ENCODE peak calls at places on chromosomes 5 and 9, in seven cellular contexts. J is activated CD4-positive, alpha-beta T cell treated with anti-CD3 and anti-CD28 coated beads, Interleukin-2, amount 50 U/mL, for 1 hour; T is AG04450; H is stimulated activated naive CD4-positive, alpha-beta T cell treated with Interleukin-2 at 50 U/mL for 16 hours; Y is heart left ventricle; Z is stimulated activated naive CD8-positive, alpha-beta T cell treated with anti-CD3 and anti-CD28 coated beads, Interleukin-15, Interleukin-2, amounts not matched to agents 100 U/mL and 50 U/mL, for 24 hours; A is NCI-H1092 treated with DMSO at 0.1 percent for 48 hours. Q is an unnamed sample.

GRCh38 chr9:102845847-102846246 is 149.3 kb upstream of the CYLC2 start:
- DNase-seq in J (no peak), T (no peak), H (no peak), Y (no peak), Z (no peak), A (no peak), Q (no peak)

GRCh38 chr5:150561571-150562295 is 53.8 kb downstream of the NDST1 start:
- DNase-seq in J (no peak), T (no peak), H (no peak), Y (no peak), Z (no peak), A (no peak), Q (no peak)

GRCh38 chr9:22108581-22109370 is 99.7 kb upstream of the CDKN2B start:
- DNase-seq in J (no peak), T (no peak), H (no peak), Y (no peak), Z (no peak), A (no peak), Q (no peak)

GRCh38 chr5:116750626-116751188 is 176.1 kb upstream of the SEMA6A start:
- DNase-seq in J (no peak), T (no peak), H (no peak), Y (no peak), Z (no peak), A (no peak), Q (no peak)

GRCh38 chr9:37004424-37004935 is 29.6 kb downstream of the PAX5 start:
- DNase-seq in J (no peak), T (no peak), H (no peak), Y (no peak), Z (no peak), A (no peak), Q (peak; percentile 32)

GRCh38 chr9:127535834-127536233 is 76.2 kb upstream of the STXBP1 start:
- DNase-seq in J (no peak), T (no peak), H (no peak), Y (no peak), Z (no peak), A (no peak), Q (no peak)

GRCh38 chr9:134454386-134454978 is 128.2 kb downstream of the RXRA start:
- DNase-seq in J (no peak), T (no peak), H (no peak), Y (no peak), Z (no peak), A (no peak), Q (no peak)

GRCh38 chr9:77907581-77907980 is 124.0 kb downstream of the GNAQ start:
- DNase-seq in J (no peak), T (no peak), H (no peak), Y (no peak), Z (no peak), A (no peak), Q (no peak)

GRCh38 chr9:126915281-126915816 is 767 bp downstream of the RALGPS1 start:
- DNase-seq in J (peak; percentile 51), T (no peak), H (peak; percentile 64), Y (no peak), Z (peak; percentile 9), A (peak; percentile 22), Q (peak; percentile 70)

GRCh38 chr5:96474073-96474472 is 41.0 kb upstream of the PCSK1 start:
- DNase-seq in J (no peak), T (no peak), H (no peak), Y (no peak), Z (no peak), A (no peak), Q (no peak)

GRCh38 chr5:38569180-38569579 is 12.7 kb upstream of the LIFR start:
- DNase-seq in J (no peak), T (no peak), H (no peak), Y (no peak), Z (no peak), A (no peak), Q (no peak)

GRCh38 chr5:124932791-124933600 is 186.6 kb upstream of the ZNF608 start:
- DNase-seq in J (no peak), T (no peak), H (no peak), Y (peak; percentile 30), Z (no peak), A (no peak), Q (no peak)